ENCODE peak calls at places on chromosomes 5 and 9, in four cellular contexts. O is OCI-LY7, D is lung, F is GM23338. N is an unnamed sample.
A peak's percentile ranks its signal among the peaks of the same experiment; 100 is the strongest.

GRCh38 chr9:124174385-124174784 is 83.4 kb upstream of the NEK6 start:
- DNase-seq in F (no peak), D (no peak), O (no peak), N (no peak)

GRCh38 chr5:132001647-132002561 is 9.6 kb downstream of the ACSL6 start:
- DNase-seq in F (peak; percentile 43), O (no peak), D (no peak), N (no peak)

GRCh38 chr9:6367128-6367741 is 39.1 kb downstream of the TPD52L3 start:
- DNase-seq in O (no peak), D (no peak), F (no peak), N (no peak)

GRCh38 chr9:137479315-137479861 is 20.3 kb upstream of the NSMF start:
- DNase-seq in D (no peak), F (no peak), O (no peak), N (no peak)

GRCh38 chr9:127452481-127453092 is 1.3 kb downstream of the LRSAM1 start:
- DNase-seq in D (peak; percentile 54), O (no peak), F (no peak), N (peak; percentile 66)

GRCh38 chr9:98411981-98412561 is 156.6 kb upstream of the TBC1D2 start:
- DNase-seq in D (no peak), F (no peak), O (no peak), N (no peak)

GRCh38 chr9:78613006-78613405 is 316.1 kb downstream of the PSAT1 start:
- DNase-seq in O (no peak), F (no peak), D (no peak), N (no peak)

GRCh38 chr5:38853753-38854470 is 8.1 kb downstream of the OSMR start:
- DNase-seq in O (no peak), F (peak; percentile 10), D (peak; percentile 66), N (no peak)

GRCh38 chr5:158751961-158752655 is 347.6 kb downstream of the EBF1 start:
- DNase-seq in F (no peak), D (no peak), O (peak; percentile 91), N (no peak)

GRCh38 chr9:123614503-123615258 is 258.7 kb downstream of the CRB2 start:
- DNase-seq in O (peak; percentile 5), D (no peak), F (no peak), N (no peak)

GRCh38 chr9:126829035-126829434 is 24.2 kb downstream of the ZBTB43 start:
- DNase-seq in O (no peak), D (no peak), F (no peak), N (no peak)

GRCh38 chr5:36161317-36161716 is 9.4 kb downstream of the SKP2 start:
- DNase-seq in F (no peak), O (no peak), D (no peak), N (no peak)

GRCh38 chr5:171984748-171985419 is 21.6 kb downstream of the FBXW11 start:
- DNase-seq in F (no peak), O (no peak), D (no peak), N (no peak)

GRCh38 chr9:87549774-87550173 is 52.1 kb downstream of the DAPK1 start:
- DNase-seq in D (no peak), F (no peak), O (peak; percentile 83), N (no peak)

GRCh38 chr5:68803881-68804319 is 289.9 kb upstream of the SLC30A5 start:
- DNase-seq in F (no peak), D (no peak), O (no peak), N (no peak)

GRCh38 chr9:2126331-2126789 is 111.2 kb downstream of the SMARCA2 start:
- DNase-seq in D (no peak), F (no peak), O (no peak), N (no peak)

GRCh38 chr5:15687401-15687800 is 187.4 kb downstream of the FBXL7 start:
- DNase-seq in O (no peak), F (no peak), D (no peak), N (no peak)

GRCh38 chr5:55232985-55233928 is at the start of gene CCNO:
- DNase-seq in F (peak; percentile 93), D (peak; percentile 61), O (peak; percentile 81), N (peak; percentile 67)

GRCh38 chr5:138722518-138722917 is 30.7 kb upstream of the CTNNA1 start:
- DNase-seq in D (no peak), O (no peak), F (peak; percentile 63), N (no peak)

GRCh38 chr9:38482918-38483592 is 58.8 kb upstream of the IGFBPL1 start:
- DNase-seq in D (no peak), F (peak; percentile 31), O (no peak), N (no peak)

GRCh38 chr5:138536665-138537315 is 6.2 kb downstream of the ETF1 start:
- DNase-seq in D (no peak), F (peak; percentile 70), O (no peak), N (no peak)

GRCh38 chr9:11328326-11328725 is 715.5 kb upstream of the PTPRD start:
- DNase-seq in F (no peak), O (no peak), D (no peak), N (no peak)

GRCh38 chr9:89790542-89791109 is 185.8 kb downstream of the GADD45G start:
- DNase-seq in F (no peak), D (no peak), O (no peak), N (no peak)

GRCh38 chr9:97673922-97674321 is 23.2 kb downstream of the XPA start:
- DNase-seq in O (no peak), D (no peak), F (no peak), N (no peak)

GRCh38 chr5:40502045-40502444 is 177.7 kb upstream of the PTGER4 start:
- DNase-seq in F (no peak), O (no peak), D (no peak), N (no peak)

GRCh38 chr5:176889321-176890280 is 9.5 kb downstream of the HK3 start:
- DNase-seq in F (no peak), D (no peak), O (no peak), N (no peak)

GRCh38 chr5:53597894-53598293 is 37.5 kb downstream of the NDUFS4 start:
- DNase-seq in D (no peak), O (no peak), F (no peak), N (no peak)

GRCh38 chr9:75023846-75024245 is 4.2 kb downstream of the CARNMT1 start:
- DNase-seq in F (no peak), O (no peak), D (no peak), N (no peak)

GRCh38 chr5:110625376-110625999 is 101.0 kb downstream of the TMEM232 start:
- DNase-seq in F (peak; percentile 67), O (peak; percentile 56), D (no peak), N (no peak)

GRCh38 chr9:4622016-4622415 is 40.1 kb upstream of the PLPP6 start:
- DNase-seq in D (no peak), O (no peak), F (peak; percentile 42), N (no peak)

DNA sequence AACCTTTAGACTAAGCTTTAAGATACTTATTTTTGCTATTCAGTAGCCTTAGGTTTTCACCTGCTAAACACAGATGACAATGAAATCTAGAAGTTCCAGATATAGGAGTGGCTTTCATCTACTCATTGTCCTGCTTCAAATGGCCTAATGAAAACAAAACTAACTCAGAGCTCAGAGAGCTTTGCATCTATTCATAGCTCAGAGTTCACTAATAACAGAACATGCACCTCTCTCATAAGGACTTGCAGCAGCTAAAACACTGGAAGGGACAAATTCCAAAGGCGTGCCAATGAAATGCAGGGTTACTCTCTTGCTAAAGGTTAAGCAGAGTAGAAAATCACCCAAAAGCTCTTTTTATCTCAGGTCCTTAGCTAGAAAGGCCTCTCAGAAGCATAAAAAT is 29.0 kb downstream of the SLC31A2 start:
- DNase-seq in F (no peak), D (no peak), O (no peak), N (no peak)
- H3K36me3 ChIP-seq in F (peaks cover 23% of the 10 kb centered on the region), D (peaks cover 64% of the 10 kb centered on the region), O (peaks cover 96% of the 10 kb centered on the region), N (peaks cover 4% of the 10 kb centered on the region)

GRCh38 chr5:98102926-98103325 is 670.5 kb upstream of the RGMB start:
- DNase-seq in D (no peak), F (no peak), O (no peak), N (no peak)

GRCh38 chr5:98106116-98107088 is 667.1 kb upstream of the RGMB start:
- DNase-seq in O (no peak), F (no peak), D (no peak), N (no peak)

GRCh38 chr5:98105651-98106050 is 667.8 kb upstream of the RGMB start:
- DNase-seq in F (no peak), D (no peak), O (no peak), N (no peak)

GRCh38 chr5:98103807-98104206 is 669.7 kb upstream of the RGMB start:
- DNase-seq in O (no peak), D (no peak), F (no peak), N (no peak)

DNA sequence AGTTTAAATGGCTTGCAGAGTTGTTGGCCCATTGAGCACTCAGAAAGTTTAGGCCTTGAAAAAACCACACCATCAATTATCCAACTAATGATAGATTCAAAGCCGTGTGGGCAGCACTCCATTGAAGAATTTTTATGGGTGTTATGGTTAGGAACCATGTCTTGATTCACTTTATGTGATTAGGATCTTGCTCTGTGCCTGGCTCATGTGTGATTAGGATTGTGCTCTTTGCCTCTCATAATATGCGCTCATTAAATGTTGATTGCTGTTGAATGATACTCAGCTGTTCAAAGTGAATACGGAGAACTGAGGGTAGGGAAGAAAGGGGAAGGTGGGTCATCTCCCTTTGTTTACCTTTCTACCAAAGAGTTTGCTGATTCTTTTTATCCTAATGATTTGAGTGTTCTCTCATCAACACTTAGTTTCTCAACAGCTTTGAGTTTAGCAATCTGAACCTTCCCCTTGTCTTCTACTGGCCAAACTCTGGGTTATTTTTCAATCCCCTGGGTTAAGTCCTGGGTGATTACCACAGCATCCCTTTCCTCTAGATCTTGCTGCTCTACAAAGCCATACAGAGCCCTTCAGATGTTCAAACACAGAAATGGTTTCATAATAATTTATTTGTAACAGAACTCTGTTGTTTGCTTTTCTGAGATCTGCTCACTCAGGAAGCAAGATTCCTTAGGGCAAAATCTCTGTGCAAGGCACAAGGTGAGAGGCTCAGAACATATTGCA is 668.8 kb upstream of the RGMB start:
- DNase-seq in O (no peak), D (no peak), F (no peak), N (no peak)
- H3K4me1 ChIP-seq in O (no peaks in the 10 kb centered on the region), D (no peaks in the 10 kb centered on the region), F (no peaks in the 10 kb centered on the region), N (no peaks in the 10 kb centered on the region)

GRCh38 chr5:72203251-72203845 is 96.1 kb downstream of the MAP1B start:
- DNase-seq in F (no peak), D (no peak), O (no peak), N (no peak)

GRCh38 chr5:72199681-72200080 is 92.4 kb downstream of the MAP1B start:
- DNase-seq in D (no peak), F (no peak), O (no peak), N (no peak)

GRCh38 chr5:72204946-72205345 is 97.7 kb downstream of the MAP1B start:
- DNase-seq in D (no peak), F (no peak), O (no peak), N (no peak)

GRCh38 chr5:72205431-72206009 is 98.2 kb downstream of the MAP1B start:
- DNase-seq in O (no peak), F (no peak), D (no peak), N (no peak)

GRCh38 chr5:72202331-72202825 is 95.1 kb downstream of the MAP1B start:
- DNase-seq in O (no peak), D (no peak), F (no peak), N (no peak)
- H3K36me3 ChIP-seq in O (no peaks in the 10 kb centered on the region), D (peaks cover 47% of the 10 kb centered on the region), F (peaks cover 38% of the 10 kb centered on the region), N (peaks cover 83% of the 10 kb centered on the region)

GRCh38 chr9:136091582-136092352 is 3.3 kb downstream of the NACC2 start:
- DNase-seq in D (no peak), F (no peak), O (no peak), N (no peak)

GRCh38 chr9:136092353-136092650 is 2.8 kb downstream of the NACC2 start:
- DNase-seq in O (no peak), F (no peak), D (no peak), N (no peak)

GRCh38 chr9:136089697-136090045 is 5.4 kb downstream of the NACC2 start:
- DNase-seq in F (no peak), O (peak; percentile 39), D (no peak), N (no peak)

GRCh38 chr9:136090060-136090735 is 4.9 kb downstream of the NACC2 start:
- DNase-seq in D (no peak), F (no peak), O (no peak), N (no peak)

GRCh38 chr9:136090768-136091581 is 4.1 kb downstream of the NACC2 start:
- DNase-seq in O (no peak), F (no peak), D (no peak), N (peak; percentile 44)
- H3K4me1 ChIP-seq in O (peaks cover 14% of the 10 kb centered on the region), F (peaks cover 31% of the 10 kb centered on the region), D (no peaks in the 10 kb centered on the region), N (peaks cover 87% of the 10 kb centered on the region)